ENCODE peak calls at places on chromosomes 13 and 19, in eight cellular contexts. A is left cardiac atrium, S is T1000, T is ELF-1, F is H7, Z is right atrium auricular region, L is astrocyte of the hippocampus, Y is PC-3. X is an unnamed sample.

GRCh38 chr19:48480476-48481190 is 11.5 kb downstream of the CYTH2 start:
- DNase-seq in A (peak; percentile 68), S (no peak), T (peak; percentile 40), F (peak; percentile 69), Z (peak; percentile 75), L (peak; percentile 76), Y (no peak), X (peak; percentile 88)

GRCh38 chr19:15418112-15418587 is 638 bp downstream of the AKAP8L start:
- DNase-seq in A (no peak), S (no peak), T (peak; percentile 39), F (no peak), Z (no peak), L (peak; percentile 71), Y (peak; percentile 26), X (no peak)

GRCh38 chr13:93345642-93346220 is 119.1 kb downstream of the GPC6 start:
- DNase-seq in A (no peak), S (no peak), T (no peak), F (no peak), Z (no peak), L (peak; percentile 62), Y (no peak), X (no peak)

GRCh38 chr19:46361915-46362314 is 15.0 kb downstream of the PPP5C start:
- DNase-seq in A (no peak), S (no peak), T (no peak), F (no peak), Z (no peak), L (no peak), Y (no peak), X (no peak)

GRCh38 chr19:3573162-3573857 is 566 bp downstream of the HMG20B start:
- DNase-seq in A (peak; percentile 57), S (no peak), T (no peak), F (peak; percentile 81), Z (no peak), L (peak; percentile 42), Y (no peak), X (peak; percentile 75)

GRCh38 chr13:33204130-33204927 is 81.2 kb downstream of the STARD13 start:
- DNase-seq in A (peak; percentile 86), S (no peak), T (no peak), F (no peak), Z (peak; percentile 76), L (peak; percentile 55), Y (no peak), X (peak; percentile 85)

GRCh38 chr19:6531163-6531955 is 533 bp downstream of the TNFSF9 start:
- DNase-seq in A (no peak), S (no peak), T (no peak), F (no peak), Z (no peak), L (no peak), Y (no peak), X (peak; percentile 56)

GRCh38 chr19:35712910-35713845 is 4.6 kb upstream of the KMT2B start:
- DNase-seq in A (no peak), S (no peak), T (no peak), F (peak; percentile 80), Z (no peak), L (no peak), Y (no peak), X (no peak)

GRCh38 chr19:991174-991931 is 7.2 kb downstream of the WDR18 start:
- DNase-seq in A (no peak), S (peak; percentile 94), T (peak; percentile 64), F (peak; percentile 97), Z (no peak), L (peak; percentile 47), Y (peak; percentile 6), X (peak; percentile 76)

GRCh38 chr13:112446347-112446861 is 70.2 kb downstream of the SPACA7 start:
- DNase-seq in A (no peak), S (no peak), T (no peak), F (peak; percentile 59), Z (peak; percentile 30), L (no peak), Y (no peak), X (no peak)

GRCh38 chr13:83943530-83944279 is 61.4 kb upstream of the SLITRK1 start:
- DNase-seq in A (no peak), S (no peak), T (no peak), F (no peak), Z (no peak), L (no peak), Y (peak; percentile 19), X (no peak)

X was measured in right cardiac atrium.